ENCODE peak calls at places on chromosome 3, in five cellular contexts. One of them, this sample, is unnamed. For H3K79me1, the result is how much of the 10 kb centered on the place peaks cover.

GRCh38 chr3:57889807-57890206 is 118.4 kb upstream of the FLNB start:
- DNase-seq in mesenchymal stem cell: no peak
- DNase-seq in H9: no peak
- DNase-seq in H1: no peak
- DNase-seq in trophoblast cell: no peak
- DNase-seq in this sample: no peak

GRCh38 chr3:98680723-98681122 is 82.4 kb upstream of the ST3GAL6 start:
- DNase-seq in trophoblast cell: no peak
- DNase-seq in H9: no peak
- DNase-seq in mesenchymal stem cell: no peak
- DNase-seq in H1: no peak
- DNase-seq in this sample: no peak

GRCh38 chr3:52915245-52915772 is 18.0 kb upstream of the STIMATE start:
- DNase-seq in trophoblast cell: no peak
- DNase-seq in H9: no peak
- DNase-seq in mesenchymal stem cell: no peak
- DNase-seq in H1: no peak
- DNase-seq in this sample: no peak

GRCh38 chr3:492586-493296 is 296.2 kb downstream of the CHL1 start:
- DNase-seq in H1: no peak
- DNase-seq in H9: no peak
- DNase-seq in mesenchymal stem cell: no peak
- DNase-seq in trophoblast cell: no peak
- DNase-seq in this sample: no peak

GRCh38 chr3:104132566-104132997 is 1234.1 kb upstream of the ALCAM start:
- DNase-seq in mesenchymal stem cell: peak
- DNase-seq in trophoblast cell: no peak
- DNase-seq in H1: no peak
- DNase-seq in H9: no peak
- DNase-seq in this sample: no peak

GRCh38 chr3:126356373-126357298 is 572 bp downstream of the KLF15 start:
- DNase-seq in H9: no peak
- DNase-seq in mesenchymal stem cell: no peak
- DNase-seq in trophoblast cell: peak
- DNase-seq in H1: no peak
- DNase-seq in this sample: peak

GRCh38 chr3:159783780-159784747 is 204.6 kb upstream of the IL12A start:
- DNase-seq in H9: no peak
- DNase-seq in mesenchymal stem cell: no peak
- DNase-seq in trophoblast cell: peak
- DNase-seq in H1: no peak
- DNase-seq in this sample: no peak

GRCh38 chr3:52827441-52827840 is 3.0 kb downstream of the ITIH4 start:
- DNase-seq in H9: no peak
- DNase-seq in H1: no peak
- DNase-seq in trophoblast cell: peak
- DNase-seq in mesenchymal stem cell: peak
- DNase-seq in this sample: no peak

GRCh38 chr3:48422272-48422671 is 7.6 kb downstream of the PLXNB1 start:
- DNase-seq in H9: peak
- DNase-seq in trophoblast cell: no peak
- DNase-seq in mesenchymal stem cell: no peak
- DNase-seq in H1: no peak
- DNase-seq in this sample: no peak

GRCh38 chr3:49422379-49423248 is at the start of gene AMT:
- DNase-seq in H1: peak
- DNase-seq in trophoblast cell: peak
- DNase-seq in mesenchymal stem cell: peak
- DNase-seq in H9: peak
- DNase-seq in this sample: peak

GRCh38 chr3:126501054-126501453 is 16.5 kb downstream of the UROC1 start:
- DNase-seq in H1: no peak
- DNase-seq in trophoblast cell: no peak
- DNase-seq in mesenchymal stem cell: no peak
- DNase-seq in H9: no peak
- DNase-seq in this sample: no peak

GRCh38 chr3:50604628-50605588 is 6.7 kb downstream of the CISH start:
- DNase-seq in H1: no peak
- DNase-seq in mesenchymal stem cell: no peak
- DNase-seq in H9: no peak
- DNase-seq in trophoblast cell: no peak
- DNase-seq in this sample: no peak

GRCh38 chr3:50605901-50606326 is 5.7 kb downstream of the CISH start:
- DNase-seq in H9: no peak
- DNase-seq in mesenchymal stem cell: no peak
- DNase-seq in H1: no peak
- DNase-seq in trophoblast cell: no peak
- DNase-seq in this sample: no peak

GRCh38 chr3:50602675-50603191 is 8.8 kb downstream of the CISH start:
- DNase-seq in H9: no peak
- DNase-seq in mesenchymal stem cell: no peak
- DNase-seq in H1: no peak
- DNase-seq in trophoblast cell: peak
- DNase-seq in this sample: no peak

GRCh38 chr3:50603261-50604109 is 8.1 kb downstream of the CISH start:
- DNase-seq in H1: no peak
- DNase-seq in mesenchymal stem cell: no peak
- DNase-seq in H9: no peak
- DNase-seq in trophoblast cell: no peak
- DNase-seq in this sample: no peak

GRCh38 chr3:50604110-50604621 is 7.4 kb downstream of the CISH start:
- DNase-seq in mesenchymal stem cell: no peak
- DNase-seq in trophoblast cell: no peak
- DNase-seq in H1: no peak
- DNase-seq in H9: no peak
- DNase-seq in this sample: no peak
- H3K79me1 ChIP-seq in mesenchymal stem cell: under half
- H3K79me1 ChIP-seq in trophoblast cell: under half
- H3K79me1 ChIP-seq in H1: under half
- H3K79me1 ChIP-seq in H9: under half
- H3K79me1 ChIP-seq in this sample: under half

GRCh38 chr3:160815280-160815679 is 59.2 kb downstream of the PPM1L start:
- DNase-seq in H1: no peak
- DNase-seq in H9: no peak
- DNase-seq in trophoblast cell: no peak
- DNase-seq in mesenchymal stem cell: no peak
- DNase-seq in this sample: no peak
- H2BK12ac ChIP-seq in H1: no peak
- H2BK12ac ChIP-seq in H9: no peak
- H2BK12ac ChIP-seq in trophoblast cell: no peak
- H2BK12ac ChIP-seq in mesenchymal stem cell: no peak
- H2BK12ac ChIP-seq in this sample: no peak

DNA sequence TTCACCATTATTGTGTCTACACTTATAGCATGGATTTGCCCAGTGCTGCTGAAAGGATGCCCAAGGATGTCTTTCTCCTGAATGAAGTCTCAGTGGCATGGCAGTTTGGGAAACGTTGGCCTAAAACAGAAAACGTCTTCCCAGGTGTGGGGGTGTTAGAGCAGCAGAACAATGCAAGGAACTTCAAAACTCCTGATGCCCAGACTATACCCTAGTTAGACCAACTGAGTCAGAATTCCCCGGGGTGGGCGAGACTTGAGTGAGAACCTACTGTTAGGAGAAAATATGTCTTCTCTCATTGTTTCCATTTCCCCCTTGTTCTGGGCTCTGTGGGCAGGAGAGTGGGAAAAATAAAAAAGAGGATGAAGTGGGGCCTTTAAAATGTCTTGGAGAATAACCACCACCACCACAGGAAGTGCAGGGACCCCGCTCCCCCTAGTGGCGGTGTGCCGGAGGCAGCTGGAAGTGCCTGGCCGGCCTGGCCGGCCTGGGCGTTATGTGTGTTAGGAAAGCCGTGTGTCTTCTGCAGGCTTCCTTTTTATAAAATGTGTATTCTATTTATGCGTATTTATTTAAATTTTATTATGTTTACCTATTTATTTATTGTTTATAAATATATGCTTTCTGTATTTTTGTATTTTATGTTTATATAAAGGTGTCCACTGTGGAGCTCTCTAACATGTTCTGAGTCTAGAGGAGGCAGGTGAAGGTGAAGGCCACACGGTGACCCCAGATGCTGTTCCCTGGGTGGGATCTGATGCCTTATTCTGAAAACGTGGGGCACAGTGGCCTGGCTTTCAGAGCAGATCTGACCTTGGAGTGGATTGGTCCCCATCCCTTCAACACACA is 104.5 kb upstream of the SLC7A14 start:
- DNase-seq in H1: no peak
- DNase-seq in H9: peak
- DNase-seq in trophoblast cell: peak
- DNase-seq in mesenchymal stem cell: peak
- DNase-seq in this sample: peak
- H3K18ac ChIP-seq in H1: no peak
- H3K18ac ChIP-seq in H9: no peak
- H3K18ac ChIP-seq in trophoblast cell: no peak
- H3K18ac ChIP-seq in mesenchymal stem cell: peak
- H3K18ac ChIP-seq in this sample: no peak

GRCh38 chr3:157501863-157502262 is 1.4 kb downstream of the VEPH1 start:
- DNase-seq in H9: peak
- DNase-seq in trophoblast cell: no peak
- DNase-seq in mesenchymal stem cell: no peak
- DNase-seq in H1: no peak
- DNase-seq in this sample: peak
- H3K79me1 ChIP-seq in H9: under half
- H3K79me1 ChIP-seq in trophoblast cell: under half
- H3K79me1 ChIP-seq in mesenchymal stem cell: under half
- H3K79me1 ChIP-seq in H1: under half
- H3K79me1 ChIP-seq in this sample: under half

DNA sequence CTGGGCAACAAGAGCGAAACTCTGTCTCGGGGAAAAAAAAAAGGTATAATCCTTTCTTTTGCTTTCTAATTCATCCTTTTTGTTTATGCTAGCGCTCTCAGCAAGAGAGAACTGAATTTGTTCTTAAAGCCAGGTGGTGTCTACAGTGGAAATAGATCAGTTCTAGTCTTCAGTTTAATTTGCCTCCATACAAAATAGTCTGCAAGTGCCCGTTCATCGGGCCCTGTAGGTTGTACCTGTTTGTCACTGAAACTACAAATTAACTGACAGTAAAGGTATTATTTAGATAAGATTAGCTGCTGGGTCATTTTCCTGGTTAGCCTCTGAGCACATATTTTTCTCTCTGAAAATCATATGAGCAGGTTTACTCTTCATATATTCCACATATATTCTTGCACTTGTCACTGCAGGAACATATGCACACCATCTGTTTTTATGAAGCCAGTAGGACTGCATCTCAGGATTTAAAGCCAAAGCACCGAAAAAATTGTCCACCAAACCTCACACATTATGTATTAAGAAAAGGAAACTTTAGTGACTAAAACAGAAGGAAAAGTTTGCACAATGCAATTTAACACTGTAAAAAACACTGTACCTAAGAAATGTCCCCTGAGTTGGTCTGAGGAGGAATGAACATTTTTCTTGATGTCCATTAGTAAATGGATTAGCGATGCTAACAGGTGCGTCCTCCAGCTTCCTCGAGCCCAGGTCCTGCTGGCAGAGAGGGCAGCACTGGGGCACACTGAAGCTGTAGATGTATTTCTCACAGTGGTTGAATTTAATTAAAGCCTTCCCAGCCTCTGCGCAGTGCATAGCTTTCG is 437 bp downstream of the MKRN2OS start:
- DNase-seq in H9: peak
- DNase-seq in H1: no peak
- DNase-seq in mesenchymal stem cell: no peak
- DNase-seq in trophoblast cell: no peak
- DNase-seq in this sample: no peak
- H2BK12ac ChIP-seq in H9: no peak
- H2BK12ac ChIP-seq in H1: no peak
- H2BK12ac ChIP-seq in mesenchymal stem cell: no peak
- H2BK12ac ChIP-seq in trophoblast cell: no peak
- H2BK12ac ChIP-seq in this sample: no peak

DNA sequence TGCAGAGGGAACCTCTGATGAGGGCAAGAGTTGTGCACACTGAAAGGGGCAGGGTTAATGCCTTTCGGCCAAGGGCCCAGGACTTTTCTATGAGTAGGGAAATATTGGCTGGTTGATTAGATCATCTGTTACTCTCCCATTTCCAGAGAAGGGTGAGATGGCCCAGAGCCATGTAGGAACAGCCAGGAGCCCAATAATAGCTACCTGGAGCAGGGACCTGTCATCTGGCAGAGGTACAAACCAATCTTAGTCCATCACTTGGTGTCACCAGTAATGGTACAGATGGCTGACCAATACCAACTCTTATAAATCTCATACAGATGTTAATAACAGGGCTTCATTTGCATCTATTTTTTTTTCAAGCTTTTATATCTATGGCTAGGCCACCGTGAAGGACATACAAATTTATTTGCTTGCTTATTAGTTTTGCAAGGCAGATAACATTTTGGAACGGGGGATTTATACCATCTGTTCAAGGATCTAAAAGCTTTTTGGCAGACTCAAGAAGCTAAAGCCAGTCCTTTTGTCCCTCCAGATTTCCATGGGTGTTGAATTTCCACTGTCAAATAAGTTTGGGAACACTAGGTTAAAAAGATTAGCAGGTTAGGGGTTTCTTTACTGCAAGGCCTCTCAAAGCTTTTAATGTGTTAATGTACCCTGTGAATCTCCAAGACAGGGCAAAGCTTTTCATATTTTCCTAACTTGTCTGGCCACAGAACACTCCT is 79.3 kb downstream of the TNIK start:
- DNase-seq in mesenchymal stem cell: peak
- DNase-seq in H9: no peak
- DNase-seq in trophoblast cell: no peak
- DNase-seq in H1: no peak
- DNase-seq in this sample: no peak
- H3K18ac ChIP-seq in mesenchymal stem cell: no peak
- H3K18ac ChIP-seq in H9: no peak
- H3K18ac ChIP-seq in trophoblast cell: no peak
- H3K18ac ChIP-seq in H1: no peak
- H3K18ac ChIP-seq in this sample: no peak

GRCh38 chr3:188468672-188469071 is 314.7 kb downstream of the LPP start:
- DNase-seq in mesenchymal stem cell: peak
- DNase-seq in H9: no peak
- DNase-seq in trophoblast cell: peak
- DNase-seq in H1: no peak
- DNase-seq in this sample: no peak
- H3K79me1 ChIP-seq in mesenchymal stem cell: under half
- H3K79me1 ChIP-seq in H9: under half
- H3K79me1 ChIP-seq in trophoblast cell: under half
- H3K79me1 ChIP-seq in H1: under half
- H3K79me1 ChIP-seq in this sample: under half

GRCh38 chr3:88671594-88671993 is 435.8 kb upstream of the EPHA3 start:
- DNase-seq in H1: no peak
- DNase-seq in mesenchymal stem cell: no peak
- DNase-seq in trophoblast cell: no peak
- DNase-seq in H9: no peak
- DNase-seq in this sample: no peak

DNA sequence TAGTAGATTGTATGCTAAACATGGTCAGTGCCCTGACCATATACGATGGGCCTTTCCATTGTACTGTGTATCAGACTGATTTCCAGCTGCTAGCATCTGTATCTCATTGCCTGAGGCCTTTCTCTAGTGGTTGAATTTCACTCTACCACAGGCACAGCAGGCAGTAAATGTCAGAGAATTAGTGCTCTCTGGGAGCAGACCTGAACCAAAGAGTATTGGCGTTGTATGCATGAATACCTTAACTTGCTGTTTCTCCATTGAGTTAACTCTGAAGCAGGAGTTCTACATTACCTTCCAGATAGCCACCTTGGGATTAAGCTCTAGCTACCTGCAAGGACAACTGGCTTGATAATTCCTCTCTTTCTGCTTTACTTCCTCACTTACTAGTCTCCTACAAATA is 439.2 kb upstream of the EPHA3 start:
- DNase-seq in H1: no peak
- DNase-seq in mesenchymal stem cell: no peak
- DNase-seq in trophoblast cell: no peak
- DNase-seq in H9: no peak
- DNase-seq in this sample: no peak
- H2BK12ac ChIP-seq in H1: no peak
- H2BK12ac ChIP-seq in mesenchymal stem cell: no peak
- H2BK12ac ChIP-seq in trophoblast cell: no peak
- H2BK12ac ChIP-seq in H9: no peak
- H2BK12ac ChIP-seq in this sample: no peak

GRCh38 chr3:72018339-72018984 is 233.5 kb upstream of the PROK2 start:
- DNase-seq in mesenchymal stem cell: peak
- DNase-seq in H1: no peak
- DNase-seq in trophoblast cell: no peak
- DNase-seq in H9: no peak
- DNase-seq in this sample: no peak
- H3K18ac ChIP-seq in mesenchymal stem cell: peak
- H3K18ac ChIP-seq in H1: no peak
- H3K18ac ChIP-seq in trophoblast cell: no peak
- H3K18ac ChIP-seq in H9: no peak
- H3K18ac ChIP-seq in this sample: no peak